ENCODE peak calls at places on chromosome 15, in six cellular contexts. R is heart left ventricle, U is uterus, Y is esophagus muscularis mucosa, S is esophagus squamous epithelium, X is adrenal gland. K is an unnamed sample.
A peak's percentile ranks its signal among the peaks of the same experiment; 100 is the strongest.

GRCh38 chr15:55256281-55257013 is 33.2 kb downstream of the RAB27A start:
- DNase-seq in R (no peak), S (no peak), U (no peak), X (no peak), Y (no peak), K (no peak)

GRCh38 chr15:41603941-41604660 is 45.1 kb downstream of the TYRO3 start:
- DNase-seq in R (peak; percentile 72), U (peak; percentile 65), Y (no peak), X (peak; percentile 72), S (no peak), K (peak; percentile 60)

GRCh38 chr15:31296304-31297220 is 30.1 kb upstream of the KLF13 start:
- DNase-seq in S (no peak), U (no peak), X (no peak), R (no peak), Y (peak; percentile 75), K (peak; percentile 97)

GRCh38 chr15:34271493-34271892 is 46.7 kb downstream of the EMC4 start:
- DNase-seq in R (no peak), X (peak; percentile 87), Y (no peak), S (no peak), U (peak; percentile 40), K (no peak)

GRCh38 chr15:71807691-71808091 is 2.7 kb upstream of the NR2E3 start:
- DNase-seq in X (no peak), Y (no peak), R (no peak), U (no peak), S (no peak), K (no peak)

GRCh38 chr15:31328999-31329639 is 2.5 kb downstream of the KLF13 start:
- DNase-seq in R (no peak), X (no peak), S (no peak), U (no peak), Y (no peak), K (peak; percentile 76)

GRCh38 chr15:101463265-101463664 is 26.2 kb downstream of the PCSK6 start:
- DNase-seq in R (no peak), Y (no peak), U (no peak), S (no peak), X (no peak), K (no peak)

GRCh38 chr15:63722144-63722543 is 111.6 kb downstream of the HERC1 start:
- DNase-seq in R (no peak), S (no peak), Y (no peak), X (no peak), U (no peak), K (no peak)

GRCh38 chr15:52506549-52506948 is 22.1 kb downstream of the MYO5A start:
- DNase-seq in X (no peak), R (no peak), Y (no peak), U (no peak), S (no peak), K (no peak)

GRCh38 chr15:70079831-70080230 is 17.9 kb downstream of the TLE3 start:
- DNase-seq in Y (no peak), X (no peak), S (no peak), R (no peak), U (no peak), K (no peak)

GRCh38 chr15:37105795-37106333 is 5.5 kb upstream of the MEIS2 start:
- DNase-seq in X (no peak), Y (no peak), S (no peak), U (no peak), R (no peak), K (no peak)

GRCh38 chr15:68818671-68819450 is 1.8 kb downstream of the ANP32A start:
- DNase-seq in X (peak; percentile 51), Y (no peak), U (peak; percentile 45), S (no peak), R (peak; percentile 83), K (peak; percentile 76)

GRCh38 chr15:71254503-71254902 is 139.2 kb downstream of the THSD4 start:
- DNase-seq in S (no peak), X (no peak), R (no peak), U (no peak), Y (no peak), K (no peak)

GRCh38 chr15:51312132-51312531 is 26.3 kb downstream of the CYP19A1 start:
- DNase-seq in U (no peak), S (no peak), Y (no peak), X (no peak), R (no peak), K (no peak)

GRCh38 chr15:82944840-82945239 is 7.7 kb downstream of the HOMER2 start:
- DNase-seq in R (no peak), U (no peak), S (no peak), X (no peak), Y (no peak), K (no peak)

GRCh38 chr15:90571063-90571541 is 41.4 kb downstream of the CRTC3 start:
- DNase-seq in R (no peak), S (no peak), U (no peak), Y (no peak), X (peak; percentile 75), K (no peak)

GRCh38 chr15:78927077-78927790 is 17.6 kb downstream of the CTSH start:
- DNase-seq in R (no peak), S (no peak), U (no peak), Y (no peak), X (no peak), K (no peak)
- H3K36me3 ChIP-seq in R (peaks cover 74% of the 10 kb centered on the region), S (peaks cover 68% of the 10 kb centered on the region), U (no peaks in the 10 kb centered on the region), Y (peaks cover 56% of the 10 kb centered on the region), X (no peaks in the 10 kb centered on the region), K (peaks cover 50% of the 10 kb centered on the region)

DNA sequence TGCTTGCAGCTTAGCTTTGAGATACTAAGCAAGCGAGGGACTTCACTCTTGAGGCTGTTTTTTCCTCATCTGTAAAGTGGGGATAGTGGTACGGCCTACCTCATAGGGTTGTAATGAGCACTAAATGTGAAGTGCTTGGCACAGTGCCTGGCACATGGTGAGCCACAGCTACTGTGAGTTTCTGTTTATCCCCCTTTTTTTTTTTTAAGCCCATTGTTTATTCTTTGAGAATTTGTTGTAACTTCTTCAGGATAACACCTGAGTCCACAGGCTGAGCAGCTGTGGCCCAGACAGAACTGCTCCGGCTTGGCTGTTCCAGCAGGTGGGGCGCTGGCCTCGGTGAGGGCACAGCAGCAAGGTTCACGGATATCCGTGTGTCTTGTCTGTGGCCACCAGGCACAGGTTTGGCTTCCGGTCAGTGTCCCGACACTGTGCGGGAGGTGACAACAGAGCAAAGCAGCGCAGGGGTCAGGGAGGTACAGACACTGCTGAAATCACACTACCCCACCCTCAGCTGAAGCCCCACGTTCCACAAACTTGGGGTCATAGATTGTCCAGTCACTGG is 7.3 kb upstream of the ISG20 start:
- DNase-seq in Y (no peak), R (no peak), S (no peak), U (no peak), X (no peak), K (no peak)
- TF ChIP-seq POLR2A in Y (no peak), R (no peak), S (no peak), U (no peak), X (no peak), K (no peak)

GRCh38 chr15:47872869-47873301 is 155.6 kb downstream of the SEMA6D start:
- DNase-seq in S (no peak), R (no peak), U (no peak), Y (no peak), X (no peak), K (no peak)
- H3K9me3 ChIP-seq in S (no peaks in the 10 kb centered on the region), R (peaks cover 12% of the 10 kb centered on the region), U (no peaks in the 10 kb centered on the region), Y (peaks cover 8% of the 10 kb centered on the region), X (no peaks in the 10 kb centered on the region), K (no peaks in the 10 kb centered on the region)

GRCh38 chr15:74928771-74929198 is 9.1 kb downstream of the COX5A start:
- DNase-seq in Y (no peak), X (no peak), R (no peak), U (no peak), S (no peak), K (no peak)

GRCh38 chr15:74920472-74920871 is 13.8 kb upstream of the FAM219B start:
- DNase-seq in S (no peak), Y (no peak), U (no peak), R (no peak), X (no peak), K (no peak)

GRCh38 chr15:74924525-74924924 is 13.3 kb downstream of the COX5A start:
- DNase-seq in X (no peak), U (no peak), S (no peak), Y (no peak), R (no peak), K (no peak)
- H3K36me3 ChIP-seq in X (no peaks in the 10 kb centered on the region), U (no peaks in the 10 kb centered on the region), S (peaks cover 100% of the 10 kb centered on the region), Y (peaks cover 85% of the 10 kb centered on the region), R (peaks cover 90% of the 10 kb centered on the region), K (peaks cover 87% of the 10 kb centered on the region)

K was measured in right lobe of liver.